ENCODE peak calls at places on chromosomes 7 and 10, in five cellular contexts. One of them, this sample, is unnamed. For H3K27me3, the result is how much of the 10 kb centered on the place peaks cover.

GRCh38 chr7:31043035-31043434 is 9.1 kb upstream of the ADCYAP1R1 start:
- DNase-seq in CD8-positive, alpha-beta memory T cell: no peak
- DNase-seq in ascending aorta: no peak
- DNase-seq in Panc1: no peak
- DNase-seq in bronchial epithelial cell: no peak
- DNase-seq in this sample: no peak

GRCh38 chr10:126070815-126071214 is 174.5 kb downstream of the FANK1 start:
- DNase-seq in Panc1: no peak
- DNase-seq in bronchial epithelial cell: no peak
- DNase-seq in CD8-positive, alpha-beta memory T cell: no peak
- DNase-seq in ascending aorta: no peak
- DNase-seq in this sample: no peak

GRCh38 chr10:32207544-32207943 is 139.4 kb downstream of the EPC1 start:
- DNase-seq in bronchial epithelial cell: peak
- DNase-seq in CD8-positive, alpha-beta memory T cell: peak
- DNase-seq in Panc1: no peak
- DNase-seq in ascending aorta: peak
- DNase-seq in this sample: peak

GRCh38 chr10:6348091-6348862 is 145.5 kb downstream of the PFKFB3 start:
- DNase-seq in CD8-positive, alpha-beta memory T cell: peak
- DNase-seq in bronchial epithelial cell: no peak
- DNase-seq in Panc1: no peak
- DNase-seq in ascending aorta: peak
- DNase-seq in this sample: no peak

GRCh38 chr10:48796846-48797245 is 112.2 kb downstream of the WDFY4 start:
- DNase-seq in CD8-positive, alpha-beta memory T cell: no peak
- DNase-seq in bronchial epithelial cell: no peak
- DNase-seq in Panc1: no peak
- DNase-seq in ascending aorta: no peak
- DNase-seq in this sample: no peak

GRCh38 chr7:82678716-82679115 is 235.1 kb upstream of the CACNA2D1 start:
- DNase-seq in bronchial epithelial cell: no peak
- DNase-seq in ascending aorta: no peak
- DNase-seq in CD8-positive, alpha-beta memory T cell: no peak
- DNase-seq in Panc1: no peak
- DNase-seq in this sample: no peak

GRCh38 chr7:47291461-47292051 is 290.4 kb downstream of the TNS3 start:
- DNase-seq in ascending aorta: peak
- DNase-seq in bronchial epithelial cell: peak
- DNase-seq in CD8-positive, alpha-beta memory T cell: no peak
- DNase-seq in Panc1: peak
- DNase-seq in this sample: no peak

GRCh38 chr10:122149138-122149606 is 121.9 kb upstream of the BTBD16 start:
- DNase-seq in ascending aorta: peak
- DNase-seq in CD8-positive, alpha-beta memory T cell: no peak
- DNase-seq in Panc1: no peak
- DNase-seq in bronchial epithelial cell: no peak
- DNase-seq in this sample: no peak

GRCh38 chr7:121741896-121742295 is 131.1 kb upstream of the PTPRZ1 start:
- DNase-seq in CD8-positive, alpha-beta memory T cell: no peak
- DNase-seq in Panc1: no peak
- DNase-seq in bronchial epithelial cell: peak
- DNase-seq in ascending aorta: no peak
- DNase-seq in this sample: no peak

GRCh38 chr7:134419875-134420274 is 39.0 kb downstream of the AKR1B1 start:
- DNase-seq in Panc1: no peak
- DNase-seq in ascending aorta: no peak
- DNase-seq in CD8-positive, alpha-beta memory T cell: no peak
- DNase-seq in bronchial epithelial cell: no peak
- DNase-seq in this sample: no peak

GRCh38 chr7:55111007-55111406 is 92.2 kb downstream of the EGFR start:
- DNase-seq in ascending aorta: no peak
- DNase-seq in CD8-positive, alpha-beta memory T cell: no peak
- DNase-seq in bronchial epithelial cell: peak
- DNase-seq in Panc1: no peak
- DNase-seq in this sample: no peak

GRCh38 chr7:153370092-153370491 is 610.5 kb downstream of the ACTR3B start:
- DNase-seq in CD8-positive, alpha-beta memory T cell: no peak
- DNase-seq in bronchial epithelial cell: no peak
- DNase-seq in ascending aorta: no peak
- DNase-seq in Panc1: no peak
- DNase-seq in this sample: no peak

GRCh38 chr10:43386981-43387677 is 15.7 kb downstream of the FXYD4 start:
- DNase-seq in ascending aorta: no peak
- DNase-seq in CD8-positive, alpha-beta memory T cell: no peak
- DNase-seq in Panc1: no peak
- DNase-seq in bronchial epithelial cell: no peak
- DNase-seq in this sample: no peak

GRCh38 chr7:1931951-1932270 is 261.8 kb downstream of the ELFN1 start:
- DNase-seq in CD8-positive, alpha-beta memory T cell: no peak
- DNase-seq in Panc1: no peak
- DNase-seq in bronchial epithelial cell: no peak
- DNase-seq in ascending aorta: no peak
- DNase-seq in this sample: no peak

GRCh38 chr10:114174462-114175190 is 623 bp upstream of the CCDC186 start:
- DNase-seq in ascending aorta: peak
- DNase-seq in bronchial epithelial cell: peak
- DNase-seq in CD8-positive, alpha-beta memory T cell: peak
- DNase-seq in Panc1: no peak
- DNase-seq in this sample: no peak

GRCh38 chr10:219731-220472 is 84.6 kb downstream of the ZMYND11 start:
- DNase-seq in ascending aorta: no peak
- DNase-seq in CD8-positive, alpha-beta memory T cell: no peak
- DNase-seq in bronchial epithelial cell: peak
- DNase-seq in Panc1: no peak
- DNase-seq in this sample: no peak

GRCh38 chr7:120023494-120024167 is 249.3 kb upstream of the KCND2 start:
- DNase-seq in bronchial epithelial cell: no peak
- DNase-seq in CD8-positive, alpha-beta memory T cell: no peak
- DNase-seq in Panc1: no peak
- DNase-seq in ascending aorta: no peak
- DNase-seq in this sample: no peak

GRCh38 chr7:43926193-43927043 is at the start of gene UBE2D4:
- DNase-seq in CD8-positive, alpha-beta memory T cell: peak
- DNase-seq in bronchial epithelial cell: peak
- DNase-seq in Panc1: peak
- DNase-seq in ascending aorta: peak
- DNase-seq in this sample: peak

GRCh38 chr10:100709146-100709545 is 36.2 kb upstream of the PAX2 start:
- DNase-seq in Panc1: no peak
- DNase-seq in CD8-positive, alpha-beta memory T cell: no peak
- DNase-seq in ascending aorta: no peak
- DNase-seq in bronchial epithelial cell: no peak
- DNase-seq in this sample: no peak
- H3K27me3 ChIP-seq in Panc1: under half
- H3K27me3 ChIP-seq in CD8-positive, alpha-beta memory T cell: under half
- H3K27me3 ChIP-seq in ascending aorta: under half
- H3K27me3 ChIP-seq in bronchial epithelial cell: under half
- H3K27me3 ChIP-seq in this sample: under half

GRCh38 chr7:107581387-107582013 is 1.5 kb downstream of the BCAP29 start:
- DNase-seq in Panc1: no peak
- DNase-seq in ascending aorta: no peak
- DNase-seq in CD8-positive, alpha-beta memory T cell: no peak
- DNase-seq in bronchial epithelial cell: peak
- DNase-seq in this sample: no peak

GRCh38 chr7:107579546-107579880 is 533 bp upstream of the BCAP29 start:
- DNase-seq in CD8-positive, alpha-beta memory T cell: no peak
- DNase-seq in Panc1: no peak
- DNase-seq in bronchial epithelial cell: peak
- DNase-seq in ascending aorta: no peak
- DNase-seq in this sample: no peak

GRCh38 chr7:107580716-107581383 is 804 bp downstream of the BCAP29 start:
- DNase-seq in bronchial epithelial cell: no peak
- DNase-seq in ascending aorta: no peak
- DNase-seq in Panc1: no peak
- DNase-seq in CD8-positive, alpha-beta memory T cell: no peak
- DNase-seq in this sample: no peak

GRCh38 chr7:107582906-107583305 is 2.9 kb downstream of the BCAP29 start:
- DNase-seq in bronchial epithelial cell: no peak
- DNase-seq in Panc1: no peak
- DNase-seq in ascending aorta: no peak
- DNase-seq in CD8-positive, alpha-beta memory T cell: no peak
- DNase-seq in this sample: no peak

GRCh38 chr7:107579881-107580715 is at the start of gene BCAP29:
- DNase-seq in CD8-positive, alpha-beta memory T cell: peak
- DNase-seq in Panc1: no peak
- DNase-seq in ascending aorta: peak
- DNase-seq in bronchial epithelial cell: peak
- DNase-seq in this sample: peak
- H3K27me3 ChIP-seq in CD8-positive, alpha-beta memory T cell: under half
- H3K27me3 ChIP-seq in Panc1: under half
- H3K27me3 ChIP-seq in ascending aorta: under half
- H3K27me3 ChIP-seq in bronchial epithelial cell: under half
- H3K27me3 ChIP-seq in this sample: under half

DNA sequence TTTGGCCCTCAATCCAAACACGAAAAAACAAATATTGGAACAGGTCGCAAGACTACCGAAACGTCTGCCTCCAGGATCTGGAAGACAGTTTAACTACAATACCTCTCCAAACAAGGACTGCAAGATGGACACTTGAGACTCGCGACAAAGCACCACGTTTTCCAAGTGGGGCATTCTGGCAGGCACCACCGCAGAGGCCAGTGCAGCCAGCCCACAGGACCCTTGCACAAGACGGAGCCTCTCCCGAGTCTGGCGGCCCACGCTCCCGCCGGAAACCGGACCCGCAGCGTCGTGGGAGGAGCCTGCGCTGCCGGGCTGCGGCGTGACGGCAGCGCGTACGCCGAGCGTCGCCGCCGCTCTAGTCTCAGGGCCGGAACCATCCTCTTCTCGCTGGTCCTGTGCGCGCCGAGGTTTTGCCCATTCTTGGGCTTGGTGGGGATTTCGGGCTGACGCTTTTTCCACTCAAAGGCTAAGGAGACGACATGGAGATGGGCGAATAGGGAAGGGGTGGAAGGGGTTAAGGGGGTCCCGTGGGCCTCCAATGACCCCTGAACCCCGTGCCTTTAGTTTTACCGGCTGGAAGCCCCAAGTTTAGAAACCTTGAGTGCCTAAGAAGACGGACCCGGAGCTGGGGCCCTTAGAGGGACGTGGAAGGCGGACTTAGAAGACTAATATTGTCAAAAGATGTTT is at the start of gene ORC5:
- DNase-seq in CD8-positive, alpha-beta memory T cell: peak
- DNase-seq in Panc1: peak
- DNase-seq in bronchial epithelial cell: peak
- DNase-seq in ascending aorta: peak
- DNase-seq in this sample: peak
- H3K27me3 ChIP-seq in CD8-positive, alpha-beta memory T cell: under half
- H3K27me3 ChIP-seq in Panc1: under half
- H3K27me3 ChIP-seq in bronchial epithelial cell: under half
- H3K27me3 ChIP-seq in ascending aorta: under half
- H3K27me3 ChIP-seq in this sample: under half

DNA sequence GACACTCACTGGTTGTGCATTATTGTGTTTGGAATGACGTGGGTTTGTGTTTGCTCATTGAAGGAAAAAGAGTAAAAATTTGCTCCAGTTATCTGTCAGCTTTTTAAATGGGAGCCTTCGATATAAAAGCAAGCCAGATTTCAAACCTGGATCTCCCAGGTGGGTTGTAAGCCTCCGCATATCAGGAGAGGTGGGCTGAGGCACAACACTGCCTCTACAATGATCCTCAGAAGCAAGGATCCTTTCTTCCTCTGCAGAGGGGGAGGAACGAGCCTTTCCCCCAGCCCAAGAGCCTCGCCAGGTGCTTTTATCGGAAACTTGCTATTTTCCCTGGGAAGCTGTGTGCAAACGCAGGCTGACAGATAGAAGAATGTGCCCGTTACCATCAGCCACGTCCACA is 331.0 kb upstream of the MGMT start:
- DNase-seq in bronchial epithelial cell: no peak
- DNase-seq in CD8-positive, alpha-beta memory T cell: no peak
- DNase-seq in Panc1: no peak
- DNase-seq in ascending aorta: no peak
- DNase-seq in this sample: no peak
- H3K27me3 ChIP-seq in bronchial epithelial cell: under half
- H3K27me3 ChIP-seq in CD8-positive, alpha-beta memory T cell: under half
- H3K27me3 ChIP-seq in Panc1: under half
- H3K27me3 ChIP-seq in ascending aorta: under half
- H3K27me3 ChIP-seq in this sample: under half

DNA sequence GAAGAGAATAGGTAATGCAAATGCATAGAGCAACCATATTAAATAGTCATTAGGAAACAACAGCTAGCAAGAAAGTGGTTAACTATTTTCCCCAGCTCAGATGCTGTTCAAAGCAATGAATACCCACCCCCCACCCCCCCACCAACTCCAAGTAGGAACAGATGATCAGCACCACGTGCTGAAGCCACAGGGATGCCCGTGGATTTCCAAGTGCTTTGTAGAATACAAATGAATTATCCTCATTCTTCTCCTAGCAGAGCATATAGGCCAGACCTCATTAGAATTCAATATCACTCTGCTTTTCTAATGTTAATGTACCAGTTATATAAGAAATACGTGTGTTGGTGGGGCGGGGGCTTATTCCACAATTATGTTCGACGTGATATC is 205.7 kb downstream of the SKAP2 start:
- DNase-seq in bronchial epithelial cell: no peak
- DNase-seq in ascending aorta: no peak
- DNase-seq in Panc1: no peak
- DNase-seq in CD8-positive, alpha-beta memory T cell: no peak
- DNase-seq in this sample: peak
- H3K27me3 ChIP-seq in bronchial epithelial cell: under half
- H3K27me3 ChIP-seq in ascending aorta: under half
- H3K27me3 ChIP-seq in Panc1: under half
- H3K27me3 ChIP-seq in CD8-positive, alpha-beta memory T cell: under half
- H3K27me3 ChIP-seq in this sample: under half

DNA sequence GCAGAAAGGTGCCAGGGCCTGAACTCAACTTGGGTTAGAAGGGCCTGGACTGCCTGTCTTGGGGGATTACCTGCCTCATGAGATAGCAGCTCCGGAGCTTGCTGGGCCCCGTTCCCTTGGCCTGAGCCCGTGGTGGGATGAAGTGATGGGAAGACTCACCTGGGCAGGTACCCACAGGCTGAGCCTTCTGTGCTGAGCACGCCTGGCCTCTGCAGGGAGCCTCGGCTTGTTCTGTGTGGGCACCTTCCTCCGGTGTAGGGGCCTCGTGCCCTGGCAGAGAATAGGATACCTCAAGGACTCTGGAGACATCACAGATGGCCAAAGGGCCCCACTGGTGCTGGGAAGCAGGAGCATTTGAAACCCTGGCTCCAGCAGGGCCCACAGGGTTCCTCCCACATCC is 4.5 kb downstream of the ZNF467 start:
- DNase-seq in ascending aorta: no peak
- DNase-seq in bronchial epithelial cell: no peak
- DNase-seq in CD8-positive, alpha-beta memory T cell: no peak
- DNase-seq in Panc1: no peak
- DNase-seq in this sample: no peak
- H3K27me3 ChIP-seq in ascending aorta: under half
- H3K27me3 ChIP-seq in bronchial epithelial cell: under half
- H3K27me3 ChIP-seq in CD8-positive, alpha-beta memory T cell: under half
- H3K27me3 ChIP-seq in Panc1: under half
- H3K27me3 ChIP-seq in this sample: under half

GRCh38 chr10:22324413-22324812 is 3.5 kb downstream of the BMI1 start:
- DNase-seq in bronchial epithelial cell: no peak
- DNase-seq in CD8-positive, alpha-beta memory T cell: no peak
- DNase-seq in ascending aorta: no peak
- DNase-seq in Panc1: no peak
- DNase-seq in this sample: no peak
- H3K27me3 ChIP-seq in bronchial epithelial cell: under half
- H3K27me3 ChIP-seq in CD8-positive, alpha-beta memory T cell: under half
- H3K27me3 ChIP-seq in ascending aorta: under half
- H3K27me3 ChIP-seq in Panc1: under half
- H3K27me3 ChIP-seq in this sample: under half

This sample was measured in HAP-1.